ENCODE peak calls at places on chromosomes 1 and 21, in nine cellular contexts. P is AG04450, U is lower lobe of right lung, D is AG10803, O is hepatocyte, X is transverse colon, L is breast epithelium, H is uterus, N is dorsolateral prefrontal cortex. B is an unnamed sample.

GRCh38 chr1:208931936-208932335 is 651.6 kb upstream of the CAMK1G start:
- DNase-seq in P (no peak), U (no peak), D (no peak), O (no peak), X (no peak), L (no peak), H (no peak), N (no peak), B (no peak)

GRCh38 chr1:117646956-117647355 is 41.1 kb downstream of the TENT5C start:
- DNase-seq in P (no peak), U (no peak), D (no peak), O (no peak), X (no peak), L (no peak), H (no peak), N (no peak), B (no peak)

GRCh38 chr1:75725861-75726361 is 1.4 kb downstream of the ACADM start:
- DNase-seq in P (no peak), U (no peak), D (no peak), O (peak), X (peak), L (no peak), H (no peak), N (no peak), B (no peak)

GRCh38 chr1:58858344-58858673 is 74.5 kb upstream of the JUN start:
- DNase-seq in P (no peak), U (no peak), D (no peak), O (no peak), X (no peak), L (no peak), H (no peak), N (no peak), B (peak)

GRCh38 chr1:37478451-37478871 is 4.1 kb downstream of the ZC3H12A start:
- DNase-seq in P (no peak), U (no peak), D (peak), O (peak), X (peak), L (no peak), H (no peak), N (no peak), B (no peak)

GRCh38 chr1:54312874-54313316 is 93.3 kb downstream of the SSBP3 start:
- DNase-seq in P (peak), U (no peak), D (peak), O (peak), X (peak), L (no peak), H (peak), N (no peak), B (peak)

GRCh38 chr1:203678943-203679661 is 52.5 kb downstream of the ATP2B4 start:
- DNase-seq in P (no peak), U (no peak), D (no peak), O (no peak), X (no peak), L (no peak), H (no peak), N (no peak), B (no peak)

GRCh38 chr1:10339815-10340214 is 59.0 kb upstream of the PGD start:
- DNase-seq in P (no peak), U (no peak), D (peak), O (peak), X (peak), L (no peak), H (no peak), N (peak), B (peak)

GRCh38 chr21:44312089-44312488 is 12.2 kb downstream of the PFKL start:
- DNase-seq in P (no peak), U (no peak), D (no peak), O (no peak), X (no peak), L (no peak), H (no peak), N (no peak), B (no peak)

GRCh38 chr1:1239247-1239623 is 7.2 kb downstream of the B3GALT6 start:
- DNase-seq in P (no peak), U (no peak), D (no peak), O (no peak), X (no peak), L (no peak), H (no peak), N (no peak), B (no peak)

GRCh38 chr21:41242238-41242829 is 74.3 kb upstream of the FAM3B start:
- DNase-seq in P (no peak), U (no peak), D (no peak), O (no peak), X (no peak), L (no peak), H (no peak), N (no peak), B (no peak)

GRCh38 chr1:63318255-63319068 is 3.9 kb upstream of the FOXD3 start:
- DNase-seq in P (no peak), U (no peak), D (no peak), O (no peak), X (no peak), L (no peak), H (no peak), N (no peak), B (no peak)

GRCh38 chr21:41894922-41895557 is 15.9 kb upstream of the PRDM15 start:
- DNase-seq in P (peak), U (no peak), D (peak), O (peak), X (no peak), L (no peak), H (no peak), N (no peak), B (peak)

GRCh38 chr1:58823481-58824010 is 39.7 kb upstream of the JUN start:
- DNase-seq in P (peak), U (no peak), D (peak), O (peak), X (no peak), L (no peak), H (no peak), N (no peak), B (peak)

GRCh38 chr21:38669186-38669585 is 136.5 kb upstream of the ETS2 start:
- DNase-seq in P (no peak), U (no peak), D (peak), O (peak), X (peak), L (no peak), H (no peak), N (no peak), B (peak)

GRCh38 chr21:46516068-46516467 is 57.4 kb downstream of the DIP2A start:
- DNase-seq in P (no peak), U (no peak), D (no peak), O (no peak), X (no peak), L (no peak), H (no peak), N (no peak), B (no peak)

GRCh38 chr1:111882986-111883560 is 106.4 kb downstream of the KCND3 start:
- DNase-seq in P (no peak), U (no peak), D (no peak), O (no peak), X (no peak), L (no peak), H (no peak), N (no peak), B (no peak)

GRCh38 chr21:32474179-32475059 is 61.9 kb downstream of the EVA1C start:
- DNase-seq in P (no peak), U (no peak), D (no peak), O (no peak), X (no peak), L (no peak), H (no peak), N (no peak), B (no peak)

GRCh38 chr1:30085814-30086770 is 637.3 kb downstream of the MATN1 start:
- DNase-seq in P (no peak), U (peak), D (peak), O (peak), X (peak), L (no peak), H (peak), N (peak), B (peak)

GRCh38 chr1:89942825-89943658 is 51.9 kb upstream of the ZNF326 start:
- DNase-seq in P (no peak), U (no peak), D (peak), O (peak), X (no peak), L (no peak), H (no peak), N (no peak), B (no peak)

GRCh38 chr1:41317356-41317755 is 43.9 kb upstream of the FOXO6 start:
- DNase-seq in P (no peak), U (no peak), D (peak), O (no peak), X (no peak), L (no peak), H (no peak), N (no peak), B (no peak)

GRCh38 chr1:51768971-51769601 is 109.4 kb downstream of the NRDC start:
- DNase-seq in P (peak), U (no peak), D (peak), O (peak), X (peak), L (no peak), H (no peak), N (no peak), B (peak)

GRCh38 chr1:38818706-38819439 is 40.7 kb downstream of the RRAGC start:
- DNase-seq in P (no peak), U (no peak), D (no peak), O (peak), X (no peak), L (no peak), H (no peak), N (no peak), B (no peak)

GRCh38 chr1:85544689-85545203 is 35.8 kb upstream of the CCN1 start:
- DNase-seq in P (no peak), U (no peak), D (peak), O (no peak), X (no peak), L (no peak), H (no peak), N (no peak), B (no peak)

GRCh38 chr1:198423701-198424100 is 116.8 kb downstream of the ATP6V1G3 start:
- DNase-seq in P (no peak), U (no peak), D (no peak), O (no peak), X (no peak), L (no peak), H (no peak), N (no peak), B (no peak)

GRCh38 chr1:47592296-47592975 is 154.6 kb downstream of the FOXD2 start:
- DNase-seq in P (no peak), U (no peak), D (no peak), O (no peak), X (no peak), L (no peak), H (no peak), N (no peak), B (no peak)

GRCh38 chr1:56803561-56804156 is 15.5 kb downstream of the FYB2 start:
- DNase-seq in P (no peak), U (no peak), D (no peak), O (peak), X (peak), L (no peak), H (no peak), N (no peak), B (peak)

GRCh38 chr1:243179714-243180113 is 75.4 kb downstream of the CEP170 start:
- DNase-seq in P (no peak), U (no peak), D (no peak), O (no peak), X (no peak), L (no peak), H (no peak), N (no peak), B (no peak)

GRCh38 chr1:19429611-19430010 is 55.7 kb downstream of the CAPZB start:
- DNase-seq in P (no peak), U (no peak), D (no peak), O (no peak), X (no peak), L (no peak), H (no peak), N (no peak), B (no peak)

GRCh38 chr1:241356519-241357365 is at the start of gene RGS7:
- DNase-seq in P (peak), U (peak), D (peak), O (peak), X (peak), L (peak), H (peak), N (peak), B (peak)

GRCh38 chr21:31750843-31751242 is 18.9 kb upstream of the SCAF4 start:
- DNase-seq in P (no peak), U (no peak), D (peak), O (no peak), X (no peak), L (no peak), H (no peak), N (no peak), B (peak)

GRCh38 chr1:225880210-225880584 is 2.0 kb downstream of the TMEM63A start:
- DNase-seq in P (no peak), U (peak), D (no peak), O (no peak), X (peak), L (no peak), H (no peak), N (peak), B (no peak)

GRCh38 chr1:92965003-92965402 is 3.7 kb upstream of the DIPK1A start:
- DNase-seq in P (no peak), U (no peak), D (no peak), O (no peak), X (no peak), L (no peak), H (no peak), N (no peak), B (no peak)

GRCh38 chr1:8342325-8342724 is 24.4 kb downstream of the SLC45A1 start:
- DNase-seq in P (peak), U (no peak), D (peak), O (no peak), X (no peak), L (no peak), H (peak), N (no peak), B (no peak)

GRCh38 chr1:4511374-4511773 is 143.0 kb upstream of the AJAP1 start:
- DNase-seq in P (no peak), U (no peak), D (no peak), O (no peak), X (no peak), L (no peak), H (no peak), N (no peak), B (no peak)

GRCh38 chr1:236751385-236751784 is 43.7 kb upstream of the MTR start:
- DNase-seq in P (no peak), U (no peak), D (no peak), O (no peak), X (no peak), L (no peak), H (no peak), N (no peak), B (no peak)

GRCh38 chr1:236754525-236755210 is 40.4 kb upstream of the MTR start:
- DNase-seq in P (no peak), U (no peak), D (no peak), O (no peak), X (no peak), L (no peak), H (no peak), N (no peak), B (no peak)

GRCh38 chr1:236751935-236752334 is 43.2 kb upstream of the MTR start:
- DNase-seq in P (no peak), U (no peak), D (no peak), O (no peak), X (no peak), L (no peak), H (no peak), N (no peak), B (no peak)

GRCh38 chr1:236753964-236754363 is 41.1 kb upstream of the MTR start:
- DNase-seq in P (no peak), U (no peak), D (no peak), O (no peak), X (no peak), L (no peak), H (no peak), N (peak), B (no peak)

GRCh38 chr1:236753554-236753953 is 41.5 kb upstream of the MTR start:
- DNase-seq in P (no peak), U (no peak), D (peak), O (peak), X (no peak), L (no peak), H (no peak), N (peak), B (peak)
- TF ChIP-seq CTCF in P (peak), U (no peak), D (peak), O (peak), X (no peak), L (no peak), H (no peak), N (peak), B (no peak)

GRCh38 chr1:114002492-114003290 is 23.4 kb downstream of the OLFML3 start:
- DNase-seq in P (no peak), U (no peak), D (peak), O (peak), X (no peak), L (no peak), H (peak), N (no peak), B (peak)
- H3K4me3 ChIP-seq in P (no peak), U (no peak), D (no peak), O (no peak), X (no peak), L (no peak), H (no peak), N (no peak), B (no peak)

DNA sequence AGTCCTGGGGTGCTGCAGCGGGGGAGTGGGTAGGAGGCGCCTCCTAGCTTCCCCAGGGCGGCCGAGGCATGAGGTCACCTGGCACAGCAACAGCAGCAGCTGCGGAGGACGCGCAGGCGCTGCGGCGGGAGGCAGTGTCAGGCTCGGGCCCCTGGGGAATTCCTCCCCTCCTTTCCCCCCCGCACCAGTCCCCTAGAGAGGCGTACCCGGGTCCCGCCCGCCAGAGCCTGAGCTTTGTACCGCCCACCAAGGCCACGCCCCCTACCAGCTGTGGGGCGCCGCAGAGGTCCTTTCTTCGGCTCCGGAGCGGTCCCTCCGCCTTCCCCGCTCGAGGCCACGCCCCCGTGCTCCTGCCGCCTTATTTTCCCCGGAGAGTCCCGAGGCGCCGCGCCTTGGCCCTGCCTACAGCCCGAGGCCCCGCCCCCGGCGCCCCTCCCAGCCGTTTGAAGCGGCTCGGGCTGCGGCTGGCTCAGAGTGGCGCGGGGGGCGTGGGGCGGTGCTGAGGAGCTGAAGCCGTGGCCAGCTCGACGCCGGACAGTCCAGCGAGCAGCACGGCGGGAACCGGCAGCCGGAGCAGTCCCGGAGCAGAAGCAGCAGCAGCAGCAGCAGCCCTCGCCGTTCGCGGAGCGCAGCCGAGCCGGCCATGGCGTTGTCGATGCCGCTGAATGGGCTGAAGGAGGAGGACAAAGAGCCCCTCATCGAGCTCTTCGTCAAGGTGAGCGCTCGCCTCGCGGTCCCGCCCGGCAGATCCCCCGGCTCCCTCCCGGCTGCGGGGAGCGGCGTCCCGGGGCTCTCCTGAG is at the start of gene CLIC4:
- DNase-seq in P (peak), U (peak), D (peak), O (peak), X (peak), L (peak), H (peak), N (peak), B (peak)
- TF ChIP-seq CTCF in P (peak), U (peak), D (peak), O (peak), X (no peak), L (no peak), H (peak), N (peak), B (peak)

GRCh38 chr1:14598007-14598497 is 433 bp upstream of the KAZN start:
- DNase-seq in P (no peak), U (no peak), D (no peak), O (peak), X (no peak), L (no peak), H (no peak), N (no peak), B (no peak)
- H3K4me3 ChIP-seq in P (no peak), U (peak), D (no peak), O (peak), X (peak), L (peak), H (peak), N (peak), B (no peak)

GRCh38 chr1:171566467-171566866 is 55.6 kb upstream of the MYOCOS start:
- DNase-seq in P (no peak), U (no peak), D (no peak), O (no peak), X (no peak), L (no peak), H (no peak), N (no peak), B (peak)
- TF ChIP-seq CTCF in P (peak), U (no peak), D (no peak), O (peak), X (no peak), L (no peak), H (no peak), N (no peak), B (peak)

DNA sequence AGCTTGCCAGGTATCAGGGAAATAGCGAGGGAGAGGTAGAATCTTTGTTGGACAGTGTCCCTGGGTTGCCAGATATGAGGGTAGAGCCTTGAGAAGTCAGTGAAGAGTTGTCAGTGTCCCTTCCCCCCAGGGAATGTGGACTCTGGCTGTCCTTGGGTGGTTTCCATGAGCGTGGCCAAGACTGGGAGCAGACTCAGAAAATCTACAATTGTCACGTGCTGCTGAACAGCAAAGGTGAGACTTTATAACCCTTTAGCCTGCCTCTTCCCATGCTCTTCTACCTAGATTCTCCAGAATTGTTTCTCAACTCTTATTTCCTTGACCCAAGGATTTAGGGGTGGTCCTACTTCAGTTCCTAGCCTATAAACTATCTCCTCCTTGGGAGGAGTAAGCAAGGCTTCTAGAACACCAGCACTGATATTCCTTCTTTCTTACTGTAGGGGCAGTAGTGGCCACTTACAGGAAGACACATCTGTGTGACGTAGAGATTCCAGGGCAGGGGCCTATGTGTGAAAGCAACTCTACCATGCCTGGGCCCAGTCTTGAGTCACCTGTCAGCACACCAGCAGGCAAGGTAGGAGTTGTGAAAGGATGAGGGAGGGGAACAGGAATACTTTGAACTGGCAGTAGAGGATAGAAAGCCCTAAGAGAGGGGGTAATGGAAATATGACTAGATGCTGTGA is 1.6 kb downstream of the NIT1 start:
- DNase-seq in P (no peak), U (no peak), D (peak), O (peak), X (peak), L (no peak), H (no peak), N (no peak), B (peak)
- H3K4me3 ChIP-seq in P (no peak), U (peak), D (peak), O (no peak), X (no peak), L (peak), H (no peak), N (peak), B (peak)

GRCh38 chr1:230365723-230366307 is 60.3 kb downstream of the PGBD5 start:
- DNase-seq in P (no peak), U (no peak), D (no peak), O (no peak), X (no peak), L (no peak), H (no peak), N (no peak), B (no peak)
- TF ChIP-seq CTCF in P (no peak), U (no peak), D (peak), O (no peak), X (no peak), L (no peak), H (no peak), N (peak), B (no peak)